ENCODE peak calls at places on chromosome 15, in nine cellular contexts. One of them, this sample, is unnamed.
A peak's percentile ranks its signal among the peaks of the same experiment; 100 is the strongest.

GRCh38 chr15:57890351-57890750 is 175.2 kb downstream of the ALDH1A2 start:
- DNase-seq in left ventricle myocardium inferior: no peak
- DNase-seq in naive thymus-derived CD4-positive, alpha-beta T cell: no peak
- DNase-seq in Peyer's patch: no peak
- DNase-seq in heart right ventricle: no peak
- DNase-seq in pancreas: no peak
- DNase-seq in cardiac muscle cell: no peak
- DNase-seq in lung: no peak
- DNase-seq in endodermal cell: no peak
- DNase-seq in this sample: no peak

GRCh38 chr15:73079570-73079969 is 27.3 kb downstream of the NEO1 start:
- DNase-seq in pancreas: no peak
- DNase-seq in heart right ventricle: no peak
- DNase-seq in left ventricle myocardium inferior: no peak
- DNase-seq in lung: no peak
- DNase-seq in endodermal cell: no peak
- DNase-seq in naive thymus-derived CD4-positive, alpha-beta T cell: no peak
- DNase-seq in Peyer's patch: no peak
- DNase-seq in cardiac muscle cell: no peak
- DNase-seq in this sample: no peak

GRCh38 chr15:90286678-90287077 is 21.2 kb downstream of the NGRN start:
- DNase-seq in heart right ventricle: no peak
- DNase-seq in Peyer's patch: no peak
- DNase-seq in cardiac muscle cell: peak; percentile 35
- DNase-seq in pancreas: no peak
- DNase-seq in naive thymus-derived CD4-positive, alpha-beta T cell: peak; percentile 53
- DNase-seq in endodermal cell: no peak
- DNase-seq in lung: no peak
- DNase-seq in left ventricle myocardium inferior: no peak
- DNase-seq in this sample: no peak

GRCh38 chr15:26867199-26868007 is 541 bp downstream of the GABRA5 start:
- DNase-seq in naive thymus-derived CD4-positive, alpha-beta T cell: no peak
- DNase-seq in heart right ventricle: no peak
- DNase-seq in Peyer's patch: no peak
- DNase-seq in pancreas: peak; percentile 72
- DNase-seq in endodermal cell: peak; percentile 81
- DNase-seq in lung: no peak
- DNase-seq in cardiac muscle cell: peak; percentile 14
- DNase-seq in left ventricle myocardium inferior: no peak
- DNase-seq in this sample: no peak

GRCh38 chr15:66774001-66774814 is 72.2 kb downstream of the SMAD6 start:
- DNase-seq in lung: peak; percentile 88
- DNase-seq in heart right ventricle: peak; percentile 89
- DNase-seq in left ventricle myocardium inferior: peak; percentile 85
- DNase-seq in endodermal cell: peak; percentile 98
- DNase-seq in Peyer's patch: peak; percentile 91
- DNase-seq in pancreas: peak; percentile 95
- DNase-seq in naive thymus-derived CD4-positive, alpha-beta T cell: peak; percentile 65
- DNase-seq in cardiac muscle cell: peak; percentile 81
- DNase-seq in this sample: peak; percentile 94

GRCh38 chr15:57432141-57432701 is 55.9 kb downstream of the CGNL1 start:
- DNase-seq in Peyer's patch: no peak
- DNase-seq in cardiac muscle cell: no peak
- DNase-seq in heart right ventricle: no peak
- DNase-seq in lung: no peak
- DNase-seq in pancreas: no peak
- DNase-seq in left ventricle myocardium inferior: no peak
- DNase-seq in naive thymus-derived CD4-positive, alpha-beta T cell: no peak
- DNase-seq in endodermal cell: peak; percentile 86
- DNase-seq in this sample: no peak

GRCh38 chr15:45399381-45400212 is 21.3 kb upstream of the GATM start:
- DNase-seq in pancreas: no peak
- DNase-seq in left ventricle myocardium inferior: no peak
- DNase-seq in Peyer's patch: no peak
- DNase-seq in heart right ventricle: no peak
- DNase-seq in lung: no peak
- DNase-seq in naive thymus-derived CD4-positive, alpha-beta T cell: peak; percentile 36
- DNase-seq in cardiac muscle cell: peak; percentile 67
- DNase-seq in endodermal cell: peak; percentile 46
- DNase-seq in this sample: no peak

GRCh38 chr15:70348581-70349344 is 251.0 kb upstream of the TLE3 start:
- DNase-seq in Peyer's patch: no peak
- DNase-seq in cardiac muscle cell: no peak
- DNase-seq in endodermal cell: no peak
- DNase-seq in lung: no peak
- DNase-seq in left ventricle myocardium inferior: no peak
- DNase-seq in heart right ventricle: no peak
- DNase-seq in pancreas: no peak
- DNase-seq in naive thymus-derived CD4-positive, alpha-beta T cell: no peak
- DNase-seq in this sample: peak; percentile 76

DNA sequence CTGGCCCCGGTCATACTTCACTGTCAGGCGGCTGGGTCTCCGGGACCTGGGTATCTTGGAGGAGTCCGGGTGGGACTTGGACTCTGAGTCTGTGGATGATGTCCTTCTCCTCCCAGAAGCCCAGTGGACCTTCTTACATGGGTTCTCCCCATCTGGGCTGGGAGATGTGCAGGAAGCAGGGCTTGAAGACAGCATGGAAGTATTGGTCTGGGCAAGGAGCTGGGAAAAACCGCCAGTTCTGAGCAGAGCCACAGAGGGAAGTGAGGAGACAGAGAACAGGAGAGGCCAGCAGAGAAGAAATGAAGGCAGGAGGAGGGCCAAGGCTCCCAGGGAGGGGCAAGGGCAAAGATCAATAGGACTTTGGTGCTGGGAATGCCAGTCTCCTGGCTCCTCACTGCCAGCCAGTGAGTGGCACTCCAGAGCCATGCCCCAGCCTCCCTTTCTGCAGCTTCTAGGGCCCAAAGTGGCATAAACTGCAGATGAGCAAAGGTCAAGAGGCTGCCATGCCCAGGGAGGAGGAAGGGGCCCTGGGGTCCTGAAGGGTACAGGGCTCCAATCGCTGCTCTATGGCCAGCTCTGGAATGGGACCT is at the start of gene PPP1R14D:
- DNase-seq in endodermal cell: no peak
- DNase-seq in naive thymus-derived CD4-positive, alpha-beta T cell: no peak
- DNase-seq in lung: no peak
- DNase-seq in cardiac muscle cell: no peak
- DNase-seq in Peyer's patch: peak; percentile 88
- DNase-seq in pancreas: no peak
- DNase-seq in heart right ventricle: no peak
- DNase-seq in left ventricle myocardium inferior: no peak
- DNase-seq in this sample: no peak
- H3K4me1 ChIP-seq in endodermal cell: peaks cover 3% of the 10 kb centered on the region
- H3K4me1 ChIP-seq in naive thymus-derived CD4-positive, alpha-beta T cell: no peaks in the 10 kb centered on the region
- H3K4me1 ChIP-seq in lung: peaks cover 2% of the 10 kb centered on the region
- H3K4me1 ChIP-seq in cardiac muscle cell: peaks cover 19% of the 10 kb centered on the region
- H3K4me1 ChIP-seq in Peyer's patch: peaks cover 9% of the 10 kb centered on the region
- H3K4me1 ChIP-seq in pancreas: no peaks in the 10 kb centered on the region
- H3K4me1 ChIP-seq in heart right ventricle: no peaks in the 10 kb centered on the region
- H3K4me1 ChIP-seq in left ventricle myocardium inferior: peaks cover 3% of the 10 kb centered on the region
- H3K4me1 ChIP-seq in this sample: no peaks in the 10 kb centered on the region

GRCh38 chr15:76337739-76338554 is 1.4 kb downstream of the ISL2 start:
- DNase-seq in cardiac muscle cell: peak; percentile 49
- DNase-seq in lung: no peak
- DNase-seq in left ventricle myocardium inferior: no peak
- DNase-seq in endodermal cell: peak; percentile 85
- DNase-seq in Peyer's patch: no peak
- DNase-seq in heart right ventricle: no peak
- DNase-seq in naive thymus-derived CD4-positive, alpha-beta T cell: no peak
- DNase-seq in pancreas: peak; percentile 73
- DNase-seq in this sample: no peak

GRCh38 chr15:76338555-76339301 is 2.2 kb downstream of the ISL2 start:
- DNase-seq in heart right ventricle: no peak
- DNase-seq in Peyer's patch: no peak
- DNase-seq in cardiac muscle cell: no peak
- DNase-seq in endodermal cell: no peak
- DNase-seq in naive thymus-derived CD4-positive, alpha-beta T cell: no peak
- DNase-seq in left ventricle myocardium inferior: no peak
- DNase-seq in pancreas: no peak
- DNase-seq in lung: no peak
- DNase-seq in this sample: no peak

GRCh38 chr15:76335851-76336253 is 721 bp upstream of the ISL2 start:
- DNase-seq in heart right ventricle: no peak
- DNase-seq in Peyer's patch: no peak
- DNase-seq in pancreas: no peak
- DNase-seq in endodermal cell: peak; percentile 71
- DNase-seq in cardiac muscle cell: no peak
- DNase-seq in left ventricle myocardium inferior: no peak
- DNase-seq in lung: no peak
- DNase-seq in naive thymus-derived CD4-positive, alpha-beta T cell: no peak
- DNase-seq in this sample: no peak

GRCh38 chr15:76336254-76337046 is at the start of gene ISL2:
- DNase-seq in lung: peak; percentile 61
- DNase-seq in naive thymus-derived CD4-positive, alpha-beta T cell: no peak
- DNase-seq in left ventricle myocardium inferior: no peak
- DNase-seq in cardiac muscle cell: peak; percentile 53
- DNase-seq in heart right ventricle: peak; percentile 46
- DNase-seq in pancreas: no peak
- DNase-seq in endodermal cell: peak; percentile 95
- DNase-seq in Peyer's patch: peak; percentile 72
- DNase-seq in this sample: peak; percentile 78

DNA sequence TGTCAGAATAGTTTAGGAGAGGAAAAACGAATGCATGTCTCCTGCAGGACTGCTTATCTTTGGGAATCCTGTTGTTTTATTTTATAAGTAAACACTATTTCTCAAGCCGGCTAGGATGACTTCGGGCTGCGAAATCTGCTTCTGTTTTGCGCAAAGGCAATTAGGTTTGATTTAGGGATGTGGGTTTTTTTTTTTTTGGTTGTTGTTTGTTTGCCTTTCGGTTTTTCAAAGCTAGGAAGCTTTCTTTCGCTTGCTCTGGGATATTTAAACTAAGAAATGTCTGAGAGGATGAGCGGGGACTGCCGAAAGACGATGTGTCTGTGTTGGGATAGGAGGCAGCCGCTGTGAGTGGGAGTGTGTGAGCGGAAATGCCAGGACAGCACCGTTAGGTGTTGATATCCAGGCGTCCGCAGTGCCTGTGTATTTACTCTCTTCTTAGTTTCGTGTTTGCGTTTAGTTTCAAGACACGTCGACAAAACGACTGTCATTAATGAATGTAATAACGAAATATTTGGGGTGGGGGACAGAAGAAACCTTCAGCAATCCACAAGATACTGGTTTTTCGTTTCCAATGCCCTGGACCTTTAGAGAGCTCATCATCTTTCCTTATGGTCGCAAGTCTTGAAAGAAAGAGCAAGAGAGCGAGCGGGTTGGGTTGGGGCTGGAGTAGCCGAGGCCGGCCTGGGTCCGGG is 620 bp downstream of the ISL2 start:
- DNase-seq in cardiac muscle cell: peak; percentile 21
- DNase-seq in endodermal cell: peak; percentile 59
- DNase-seq in Peyer's patch: no peak
- DNase-seq in left ventricle myocardium inferior: no peak
- DNase-seq in lung: no peak
- DNase-seq in heart right ventricle: no peak
- DNase-seq in naive thymus-derived CD4-positive, alpha-beta T cell: no peak
- DNase-seq in pancreas: no peak
- DNase-seq in this sample: no peak
- H3K27ac ChIP-seq in cardiac muscle cell: no peak overlapping the region
- H3K27ac ChIP-seq in endodermal cell: no peak overlapping the region
- H3K27ac ChIP-seq in Peyer's patch: peak overlapping the region; percentile 55
- H3K27ac ChIP-seq in left ventricle myocardium inferior: no peak overlapping the region
- H3K27ac ChIP-seq in lung: no peak overlapping the region
- H3K27ac ChIP-seq in heart right ventricle: no peak overlapping the region
- H3K27ac ChIP-seq in naive thymus-derived CD4-positive, alpha-beta T cell: no peak overlapping the region
- H3K27ac ChIP-seq in pancreas: no peak overlapping the region
- H3K27ac ChIP-seq in this sample: no peak overlapping the region

GRCh38 chr15:85934691-85935090 is 140.0 kb upstream of the KLHL25 start:
- DNase-seq in left ventricle myocardium inferior: no peak
- DNase-seq in Peyer's patch: no peak
- DNase-seq in endodermal cell: no peak
- DNase-seq in naive thymus-derived CD4-positive, alpha-beta T cell: no peak
- DNase-seq in lung: no peak
- DNase-seq in pancreas: no peak
- DNase-seq in cardiac muscle cell: no peak
- DNase-seq in heart right ventricle: no peak
- DNase-seq in this sample: no peak

GRCh38 chr15:85932391-85932790 is 137.7 kb upstream of the KLHL25 start:
- DNase-seq in naive thymus-derived CD4-positive, alpha-beta T cell: no peak
- DNase-seq in left ventricle myocardium inferior: no peak
- DNase-seq in lung: no peak
- DNase-seq in pancreas: no peak
- DNase-seq in heart right ventricle: no peak
- DNase-seq in cardiac muscle cell: no peak
- DNase-seq in Peyer's patch: no peak
- DNase-seq in endodermal cell: no peak
- DNase-seq in this sample: no peak

GRCh38 chr15:85941186-85941855 is 138.3 kb upstream of the AGBL1 start:
- DNase-seq in cardiac muscle cell: no peak
- DNase-seq in heart right ventricle: no peak
- DNase-seq in naive thymus-derived CD4-positive, alpha-beta T cell: no peak
- DNase-seq in Peyer's patch: no peak
- DNase-seq in endodermal cell: no peak
- DNase-seq in left ventricle myocardium inferior: no peak
- DNase-seq in pancreas: no peak
- DNase-seq in lung: no peak
- DNase-seq in this sample: no peak

GRCh38 chr15:85937661-85938060 is 142.0 kb upstream of the AGBL1 start:
- DNase-seq in heart right ventricle: no peak
- DNase-seq in naive thymus-derived CD4-positive, alpha-beta T cell: no peak
- DNase-seq in cardiac muscle cell: no peak
- DNase-seq in left ventricle myocardium inferior: no peak
- DNase-seq in pancreas: no peak
- DNase-seq in Peyer's patch: no peak
- DNase-seq in endodermal cell: no peak
- DNase-seq in lung: no peak
- DNase-seq in this sample: no peak
- H3K4me3 ChIP-seq in heart right ventricle: no peak overlapping the region
- H3K4me3 ChIP-seq in naive thymus-derived CD4-positive, alpha-beta T cell: no peak overlapping the region
- H3K4me3 ChIP-seq in cardiac muscle cell: no peak overlapping the region
- H3K4me3 ChIP-seq in left ventricle myocardium inferior: no peak overlapping the region
- H3K4me3 ChIP-seq in pancreas: no peak overlapping the region
- H3K4me3 ChIP-seq in Peyer's patch: no peak overlapping the region
- H3K4me3 ChIP-seq in endodermal cell: no peak overlapping the region
- H3K4me3 ChIP-seq in lung: no peak overlapping the region
- H3K4me3 ChIP-seq in this sample: no peak overlapping the region

GRCh38 chr15:40438712-40439111 is 2.0 kb upstream of the BAHD1 start:
- DNase-seq in naive thymus-derived CD4-positive, alpha-beta T cell: no peak
- DNase-seq in left ventricle myocardium inferior: no peak
- DNase-seq in heart right ventricle: peak; percentile 25
- DNase-seq in lung: no peak
- DNase-seq in Peyer's patch: peak; percentile 41
- DNase-seq in pancreas: peak; percentile 84
- DNase-seq in endodermal cell: peak; percentile 68
- DNase-seq in cardiac muscle cell: peak; percentile 57
- DNase-seq in this sample: no peak

GRCh38 chr15:40441736-40442531 is 1.2 kb downstream of the BAHD1 start:
- DNase-seq in cardiac muscle cell: peak; percentile 59
- DNase-seq in left ventricle myocardium inferior: no peak
- DNase-seq in heart right ventricle: no peak
- DNase-seq in pancreas: peak; percentile 86
- DNase-seq in Peyer's patch: peak; percentile 68
- DNase-seq in naive thymus-derived CD4-positive, alpha-beta T cell: no peak
- DNase-seq in lung: no peak
- DNase-seq in endodermal cell: peak; percentile 72
- DNase-seq in this sample: peak; percentile 68

GRCh38 chr15:40439461-40440299 is 1.1 kb upstream of the BAHD1 start:
- DNase-seq in naive thymus-derived CD4-positive, alpha-beta T cell: no peak
- DNase-seq in left ventricle myocardium inferior: peak; percentile 42
- DNase-seq in Peyer's patch: peak; percentile 65
- DNase-seq in heart right ventricle: no peak
- DNase-seq in cardiac muscle cell: peak; percentile 61
- DNase-seq in pancreas: peak; percentile 84
- DNase-seq in endodermal cell: peak; percentile 89
- DNase-seq in lung: no peak
- DNase-seq in this sample: peak; percentile 41

GRCh38 chr15:40441012-40441735 is 421 bp downstream of the BAHD1 start:
- DNase-seq in lung: no peak
- DNase-seq in endodermal cell: peak; percentile 86
- DNase-seq in pancreas: peak; percentile 82
- DNase-seq in Peyer's patch: no peak
- DNase-seq in cardiac muscle cell: peak; percentile 53
- DNase-seq in left ventricle myocardium inferior: no peak
- DNase-seq in heart right ventricle: peak; percentile 44
- DNase-seq in naive thymus-derived CD4-positive, alpha-beta T cell: no peak
- DNase-seq in this sample: no peak

DNA sequence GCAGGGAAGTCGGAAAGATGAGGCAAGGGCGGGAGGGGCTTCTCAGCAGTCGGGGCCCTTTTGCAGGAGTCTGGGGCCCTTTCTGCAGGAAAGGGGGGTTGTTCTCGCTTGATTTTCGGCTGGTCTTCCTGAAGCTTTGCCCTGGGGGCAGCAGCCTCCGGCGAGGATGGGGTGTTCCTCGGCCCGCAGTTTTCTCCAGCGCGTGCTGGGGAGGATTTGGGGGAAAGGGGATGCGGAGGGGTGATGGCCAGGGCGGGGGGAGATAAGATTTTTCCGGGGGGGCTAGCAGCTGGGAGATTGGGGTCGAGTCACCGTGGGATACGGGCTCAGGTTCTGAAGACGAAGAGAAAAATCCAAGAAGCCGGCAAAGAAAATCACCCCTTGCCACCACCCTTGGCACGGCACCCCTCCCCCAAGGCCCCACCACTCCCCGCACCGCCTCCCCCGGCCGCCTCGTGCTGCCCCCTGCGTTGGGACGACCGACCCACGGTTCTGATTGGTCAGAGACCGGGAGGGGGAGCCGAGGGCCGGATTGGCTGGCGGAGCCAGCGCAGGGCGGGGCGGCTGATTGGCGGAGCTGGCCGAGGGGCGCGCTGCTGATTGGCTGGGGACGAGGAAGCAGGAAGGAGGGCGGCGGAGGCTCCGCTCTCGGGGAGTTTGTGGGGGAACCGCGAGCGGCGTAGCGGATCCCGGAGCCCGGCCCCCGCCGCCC is at the start of gene BAHD1:
- DNase-seq in pancreas: peak; percentile 99
- DNase-seq in naive thymus-derived CD4-positive, alpha-beta T cell: peak; percentile 91
- DNase-seq in lung: peak; percentile 98
- DNase-seq in heart right ventricle: peak; percentile 99
- DNase-seq in left ventricle myocardium inferior: peak; percentile 98
- DNase-seq in endodermal cell: peak; percentile 99
- DNase-seq in Peyer's patch: peak; percentile 98
- DNase-seq in cardiac muscle cell: peak; percentile 97
- DNase-seq in this sample: peak; percentile 99
- H3K4me1 ChIP-seq in pancreas: peaks cover 7% of the 10 kb centered on the region
- H3K4me1 ChIP-seq in naive thymus-derived CD4-positive, alpha-beta T cell: peaks cover 48% of the 10 kb centered on the region
- H3K4me1 ChIP-seq in lung: peaks cover 27% of the 10 kb centered on the region
- H3K4me1 ChIP-seq in heart right ventricle: peaks cover 19% of the 10 kb centered on the region
- H3K4me1 ChIP-seq in left ventricle myocardium inferior: peaks cover 87% of the 10 kb centered on the region
- H3K4me1 ChIP-seq in endodermal cell: peaks cover 14% of the 10 kb centered on the region
- H3K4me1 ChIP-seq in Peyer's patch: peaks cover 62% of the 10 kb centered on the region
- H3K4me1 ChIP-seq in cardiac muscle cell: peaks cover 43% of the 10 kb centered on the region
- H3K4me1 ChIP-seq in this sample: peaks cover 10% of the 10 kb centered on the region

This sample was measured in right cardiac atrium.